ENCODE peak calls at places on chromosomes 16 and 17, in ten cellular contexts. C is T-helper 1 cell; E is heart right ventricle; M is A549; G is AG09319; D is AG08395; S is stimulated activated effector memory CD8-positive, alpha-beta T cell treated with anti-CD3 and anti-CD28 coated beads, Interleukin-12 subunit alpha, Interleukin-12 subunit beta, amount 100 ng/mL, for 72 hours; B is adrenal gland; I is activated naive CD4-positive, alpha-beta T cell; U is A673. J is an unnamed sample.

GRCh38 chr16:28258571-28258970 is 33.8 kb upstream of the SBK1 start:
- DNase-seq in C (no peak), E (peak; percentile 68), M (no peak), G (no peak), D (peak; percentile 40), S (no peak), B (no peak), I (no peak), U (peak; percentile 40), J (peak; percentile 64)

GRCh38 chr17:59300941-59301340 is 30.5 kb upstream of the YPEL2 start:
- DNase-seq in C (no peak), E (no peak), M (no peak), G (no peak), D (no peak), S (no peak), B (no peak), I (no peak), U (no peak), J (no peak)

GRCh38 chr16:90020260-90020837 is 1.1 kb upstream of the DBNDD1 start:
- DNase-seq in C (no peak), E (no peak), M (no peak), G (no peak), D (no peak), S (no peak), B (no peak), I (no peak), U (no peak), J (no peak)

GRCh38 chr16:88737298-88738166 is 31.2 kb downstream of the CTU2 start:
- DNase-seq in C (peak; percentile 78), E (peak; percentile 42), M (peak; percentile 65), G (peak; percentile 25), D (peak; percentile 75), S (peak; percentile 62), B (peak; percentile 67), I (peak; percentile 79), U (peak; percentile 77), J (peak; percentile 94)

GRCh38 chr17:82491533-82491932 is 28.0 kb upstream of the FOXK2 start:
- DNase-seq in C (no peak), E (no peak), M (no peak), G (no peak), D (no peak), S (no peak), B (no peak), I (no peak), U (no peak), J (no peak)

GRCh38 chr16:67092227-67092626 is 17.5 kb upstream of the PHAF1 start:
- DNase-seq in C (no peak), E (no peak), M (no peak), G (no peak), D (peak; percentile 84), S (no peak), B (no peak), I (no peak), U (no peak), J (no peak)

GRCh38 chr16:57257455-57258070 is 12.5 kb downstream of the ARL2BP start:
- DNase-seq in C (no peak), E (no peak), M (no peak), G (no peak), D (no peak), S (no peak), B (no peak), I (no peak), U (no peak), J (peak; percentile 41)

GRCh38 chr16:27779719-27780161 is 229.8 kb downstream of the KATNIP start:
- DNase-seq in C (no peak), E (no peak), M (peak; percentile 47), G (peak; percentile 10), D (peak; percentile 79), S (no peak), B (no peak), I (no peak), U (peak; percentile 70), J (no peak)